ENCODE peak calls at places on chromosomes 5 and 9, in eight cellular contexts. S, G, H, Z, T, I, B and K are unnamed samples.

GRCh38 chr9:126773004-126773607 is 31.7 kb upstream of the ZBTB43 start:
- DNase-seq in Z (no peak), I (no peak), S (no peak), H (peak), G (no peak), T (no peak), B (peak), K (peak)

GRCh38 chr5:179870952-179871351 is 12.3 kb upstream of the MRNIP start:
- DNase-seq in T (no peak), G (no peak), S (no peak), B (no peak), H (no peak), Z (no peak), I (no peak), K (no peak)

GRCh38 chr5:129971684-129972083 is 67.4 kb downstream of the CHSY3 start:
- DNase-seq in B (no peak), G (no peak), T (no peak), H (peak), Z (no peak), I (no peak), S (no peak), K (no peak)

GRCh38 chr9:68685770-68686169 is 19.3 kb upstream of the PIP5K1B start:
- DNase-seq in G (no peak), Z (peak), I (no peak), B (peak), S (no peak), H (no peak), T (peak), K (peak)

GRCh38 chr9:128160603-128160987 is 530 bp downstream of the BBLN start:
- DNase-seq in G (no peak), T (no peak), I (no peak), B (peak), Z (no peak), S (peak), H (peak), K (peak)

GRCh38 chr5:135441256-135441915 is 5.8 kb downstream of the DCANP1 start:
- DNase-seq in T (no peak), S (no peak), I (no peak), B (no peak), H (no peak), G (no peak), Z (no peak), K (no peak)

GRCh38 chr5:86979801-86980510 is 287.7 kb upstream of the RASA1 start:
- DNase-seq in G (no peak), T (peak), Z (peak), B (peak), H (peak), I (no peak), S (peak), K (no peak)

GRCh38 chr9:81032030-81032572 is 657.2 kb downstream of the TLE1 start:
- DNase-seq in I (peak), B (no peak), S (peak), Z (peak), T (peak), H (peak), G (no peak), K (no peak)

GRCh38 chr5:33240552-33240951 is 200.2 kb upstream of the TARS1 start:
- DNase-seq in H (no peak), S (no peak), T (no peak), Z (no peak), B (no peak), I (no peak), G (no peak), K (no peak)

GRCh38 chr9:104833701-104834100 is 69.8 kb downstream of the NIPSNAP3B start:
- DNase-seq in B (no peak), S (no peak), H (no peak), Z (no peak), G (no peak), T (no peak), I (no peak), K (no peak)

GRCh38 chr5:66881475-66882161 is 285.4 kb downstream of the MAST4 start:
- DNase-seq in T (no peak), G (no peak), H (peak), I (no peak), S (peak), Z (peak), B (no peak), K (no peak)

GRCh38 chr9:92048924-92049625 is 66.1 kb downstream of the SPTLC1 start:
- DNase-seq in T (no peak), G (no peak), B (peak), S (no peak), I (no peak), Z (no peak), H (no peak), K (no peak)

GRCh38 chr5:139295692-139296091 is 2.2 kb downstream of the MATR3 start:
- DNase-seq in H (peak), T (no peak), Z (no peak), B (no peak), G (no peak), I (no peak), S (no peak), K (peak)

GRCh38 chr9:98241357-98242104 is 13.9 kb downstream of the TBC1D2 start:
- DNase-seq in T (no peak), B (no peak), Z (no peak), H (no peak), I (no peak), G (no peak), S (no peak), K (no peak)

GRCh38 chr5:1975406-1975715 is 92.6 kb upstream of the IRX4 start:
- DNase-seq in B (no peak), H (no peak), G (no peak), I (no peak), T (no peak), S (peak), Z (no peak), K (no peak)

GRCh38 chr9:110143969-110144545 is 63.9 kb downstream of the C9orf152 start:
- DNase-seq in S (no peak), Z (no peak), I (no peak), H (no peak), T (no peak), G (no peak), B (no peak), K (peak)

GRCh38 chr9:91239367-91240111 is 122.2 kb downstream of the AUH start:
- DNase-seq in B (no peak), G (no peak), T (no peak), I (no peak), H (no peak), Z (no peak), S (no peak), K (no peak)

GRCh38 chr9:135098400-135099105 is 11.1 kb downstream of the OLFM1 start:
- DNase-seq in S (peak), Z (no peak), T (no peak), B (peak), G (no peak), I (no peak), H (peak), K (peak)

GRCh38 chr5:78361226-78361993 is 993 bp downstream of the SCAMP1 start:
- DNase-seq in Z (peak), S (peak), I (peak), G (no peak), T (peak), B (peak), H (peak), K (no peak)

GRCh38 chr9:98310752-98311392 is 55.4 kb upstream of the TBC1D2 start:
- DNase-seq in G (no peak), T (no peak), H (peak), Z (no peak), I (no peak), S (no peak), B (no peak), K (no peak)

GRCh38 chr5:154654484-154655375 is 100.4 kb upstream of the LARP1 start:
- DNase-seq in B (peak), Z (no peak), S (no peak), H (no peak), T (no peak), I (no peak), G (no peak), K (no peak)

GRCh38 chr5:82885657-82886389 is 191.4 kb downstream of the TMEM167A start:
- DNase-seq in S (no peak), H (peak), G (no peak), B (peak), Z (peak), I (no peak), T (peak), K (no peak)

GRCh38 chr5:142248853-142249462 is 75.9 kb downstream of the SPRY4 start:
- DNase-seq in I (no peak), S (no peak), G (peak), B (no peak), H (peak), Z (peak), T (no peak), K (no peak)

GRCh38 chr5:64587370-64587769 is 81.6 kb downstream of the RGS7BP start:
- DNase-seq in B (no peak), G (no peak), S (no peak), H (no peak), I (no peak), T (no peak), Z (no peak), K (no peak)

GRCh38 chr9:28801144-28801799 is 1228.0 kb upstream of the C9orf72 start:
- DNase-seq in Z (peak), G (no peak), I (no peak), S (peak), T (no peak), H (peak), B (no peak), K (no peak)

GRCh38 chr5:33362915-33363314 is 77.8 kb upstream of the TARS1 start:
- DNase-seq in G (no peak), Z (no peak), B (no peak), S (no peak), H (peak), I (peak), T (no peak), K (no peak)

GRCh38 chr5:39100851-39101396 is 26.7 kb upstream of the RICTOR start:
- DNase-seq in B (no peak), H (peak), I (no peak), Z (peak), T (peak), S (peak), G (no peak), K (no peak)
- TF ChIP-seq CTCF in B (no peak), H (no peak), I (no peak), Z (no peak), T (no peak), S (no peak), G (no peak), K (no peak)

DNA sequence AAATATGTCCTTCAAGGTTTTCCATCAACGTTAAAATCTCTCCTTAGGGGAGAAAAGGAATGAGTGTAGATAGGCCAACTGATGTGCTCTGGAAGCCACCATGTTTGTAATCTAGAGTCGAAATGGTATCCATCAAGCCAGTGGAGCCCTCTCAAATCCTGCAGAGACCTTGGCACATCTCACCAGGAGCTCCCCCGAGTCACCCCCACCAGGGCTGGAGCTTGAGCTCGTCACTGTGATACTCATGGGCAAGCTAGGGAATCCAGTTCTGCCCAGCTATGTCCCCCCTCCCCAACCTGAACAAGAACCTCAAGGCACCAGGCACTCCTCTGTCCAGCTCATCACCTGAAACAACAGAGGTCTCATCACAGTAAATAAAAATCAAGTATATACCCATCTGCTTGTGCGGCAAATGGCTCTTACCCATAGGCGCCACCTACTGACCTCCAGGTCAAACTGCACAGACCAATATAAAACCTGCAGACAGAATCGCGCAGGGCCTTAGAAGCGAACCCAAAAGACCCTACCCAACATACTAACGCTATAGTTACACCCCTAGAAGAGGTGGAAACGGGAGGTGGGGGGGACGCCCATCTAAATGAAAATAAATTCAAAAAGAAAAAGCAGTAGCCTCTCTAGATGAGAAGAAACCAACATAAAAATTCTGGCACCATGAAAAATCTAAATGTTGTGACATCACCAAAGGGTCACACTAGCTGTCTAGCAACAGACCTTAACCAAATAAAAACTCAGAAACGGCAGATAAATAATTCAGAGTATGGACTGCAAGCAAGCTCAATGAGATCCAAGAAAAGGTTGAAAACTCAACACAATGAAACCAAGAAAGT is 75.0 kb downstream of the TTC39B start:
- DNase-seq in H (peak), T (no peak), S (no peak), Z (no peak), B (peak), I (no peak), G (no peak), K (peak)
- TF ChIP-seq CTCF in H (peak), T (peak), S (peak), Z (peak), B (peak), I (no peak), G (no peak), K (peak)

GRCh38 chr5:147782053-147783028 is at the start of gene JAKMIP2:
- DNase-seq in Z (no peak), G (no peak), B (peak), I (no peak), S (peak), T (no peak), H (peak), K (peak)
- TF ChIP-seq CTCF in Z (no peak), G (no peak), B (peak), I (no peak), S (no peak), T (no peak), H (no peak), K (no peak)

GRCh38 chr5:171770153-171770552 is 15.5 kb upstream of the SMIM23 start:
- DNase-seq in B (no peak), T (no peak), S (no peak), I (no peak), Z (no peak), H (no peak), G (no peak), K (no peak)
- TF ChIP-seq CTCF in B (no peak), T (no peak), S (no peak), I (no peak), Z (no peak), H (no peak), G (no peak), K (no peak)

GRCh38 chr9:116313638-116314037 is 160.0 kb downstream of the PAPPA start:
- DNase-seq in I (no peak), T (no peak), G (no peak), Z (no peak), S (no peak), B (no peak), H (peak), K (no peak)
- TF ChIP-seq CTCF in I (no peak), T (no peak), G (no peak), Z (no peak), S (no peak), B (peak), H (peak), K (no peak)

GRCh38 chr5:17248999-17249634 is 31.7 kb downstream of the BASP1 start:
- DNase-seq in S (peak), G (no peak), B (peak), Z (peak), H (peak), I (no peak), T (peak), K (no peak)
- TF ChIP-seq CTCF in S (no peak), G (no peak), B (no peak), Z (peak), H (peak), I (no peak), T (no peak), K (no peak)

GRCh38 chr5:35003018-35003957 is 44.5 kb downstream of the AGXT2 start:
- DNase-seq in H (peak), I (peak), Z (peak), T (peak), S (peak), G (no peak), B (peak), K (peak)

GRCh38 chr5:35001842-35002241 is 45.9 kb downstream of the AGXT2 start:
- DNase-seq in Z (no peak), H (no peak), I (no peak), S (no peak), T (no peak), G (no peak), B (no peak), K (no peak)

GRCh38 chr5:34998058-34998789 is 49.5 kb downstream of the AGXT2 start:
- DNase-seq in T (no peak), B (peak), S (no peak), Z (no peak), H (peak), I (no peak), G (no peak), K (no peak)

GRCh38 chr5:35004200-35004599 is 43.5 kb downstream of the AGXT2 start:
- DNase-seq in Z (no peak), I (no peak), G (no peak), S (no peak), T (no peak), B (no peak), H (no peak), K (no peak)

DNA sequence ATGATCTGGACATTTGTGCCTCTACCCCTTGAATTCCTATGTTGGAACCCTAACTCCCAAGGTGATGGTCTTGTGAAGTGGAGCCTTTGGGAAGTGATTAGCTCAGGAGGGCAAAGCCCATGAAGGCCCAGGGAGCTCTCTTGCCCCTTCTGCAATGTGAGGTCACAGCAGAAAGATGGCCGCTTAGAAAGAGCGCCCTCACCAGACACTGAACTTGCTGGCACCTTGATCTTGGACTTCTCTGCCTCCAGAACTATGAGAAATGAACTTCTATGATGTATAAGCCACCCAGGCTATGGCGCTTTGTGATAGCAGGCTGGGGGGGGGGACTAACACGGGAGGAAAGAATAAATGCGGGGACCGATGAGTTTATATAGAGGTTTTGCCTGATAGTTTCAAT is 45.3 kb downstream of the AGXT2 start:
- DNase-seq in H (no peak), I (no peak), T (no peak), Z (no peak), B (no peak), G (no peak), S (no peak), K (no peak)
- TF ChIP-seq CTCF in H (no peak), I (no peak), T (no peak), Z (no peak), B (no peak), G (no peak), S (no peak), K (no peak)

GRCh38 chr9:75087824-75088645 is at the start of the genes NMRK1 and OSTF1:
- DNase-seq in T (peak), S (peak), B (peak), H (peak), Z (peak), G (peak), I (peak), K (peak)
- TF ChIP-seq CTCF in T (no peak), S (no peak), B (no peak), H (no peak), Z (no peak), G (no peak), I (no peak), K (no peak)